ENCODE peak calls at places on chromosomes 4 and X, in five cellular contexts. One of them, this sample, is unnamed.

GRCh38 chrX:82218361-82218760 is 1016.5 kb downstream of the SH3BGRL start:
- DNase-seq in RPMI7951: peak
- DNase-seq in mesenchymal stem cell: peak
- DNase-seq in COR-L47: peak
- DNase-seq in breast epithelium: no peak
- DNase-seq in this sample: peak

GRCh38 chr4:188246488-188246887 is 107.2 kb downstream of the TRIML1 start:
- DNase-seq in RPMI7951: no peak
- DNase-seq in mesenchymal stem cell: no peak
- DNase-seq in COR-L47: no peak
- DNase-seq in breast epithelium: no peak
- DNase-seq in this sample: no peak

GRCh38 chrX:19748898-19749680 is 138.3 kb downstream of the SH3KBP1 start:
- DNase-seq in RPMI7951: no peak
- DNase-seq in mesenchymal stem cell: no peak
- DNase-seq in COR-L47: no peak
- DNase-seq in breast epithelium: no peak
- DNase-seq in this sample: no peak

GRCh38 chr4:10033191-10033881 is 12.0 kb upstream of the SLC2A9 start:
- DNase-seq in RPMI7951: peak
- DNase-seq in mesenchymal stem cell: peak
- DNase-seq in COR-L47: no peak
- DNase-seq in breast epithelium: no peak
- DNase-seq in this sample: peak

GRCh38 chr4:11451720-11452119 is 23.0 kb upstream of the HS3ST1 start:
- DNase-seq in RPMI7951: peak
- DNase-seq in mesenchymal stem cell: no peak
- DNase-seq in COR-L47: no peak
- DNase-seq in breast epithelium: no peak
- DNase-seq in this sample: no peak

GRCh38 chr4:173367285-173367684 is 3.5 kb upstream of the SAP30 start:
- DNase-seq in RPMI7951: peak
- DNase-seq in mesenchymal stem cell: no peak
- DNase-seq in COR-L47: no peak
- DNase-seq in breast epithelium: no peak
- DNase-seq in this sample: peak

GRCh38 chr4:81031389-81032173 is 1.1 kb downstream of the BMP3 start:
- DNase-seq in RPMI7951: no peak
- DNase-seq in mesenchymal stem cell: no peak
- DNase-seq in COR-L47: peak
- DNase-seq in breast epithelium: no peak
- DNase-seq in this sample: no peak

GRCh38 chr4:165905405-165906027 is 32.5 kb downstream of the TLL1 start:
- DNase-seq in RPMI7951: no peak
- DNase-seq in mesenchymal stem cell: no peak
- DNase-seq in COR-L47: no peak
- DNase-seq in breast epithelium: no peak
- DNase-seq in this sample: peak

GRCh38 chr4:75841641-75842520 is 60.4 kb downstream of the PPEF2 start:
- DNase-seq in RPMI7951: no peak
- DNase-seq in mesenchymal stem cell: peak
- DNase-seq in COR-L47: no peak
- DNase-seq in breast epithelium: no peak
- DNase-seq in this sample: no peak

GRCh38 chrX:9282325-9282724 is 182.5 kb upstream of the TBL1X start:
- DNase-seq in RPMI7951: no peak
- DNase-seq in mesenchymal stem cell: no peak
- DNase-seq in COR-L47: no peak
- DNase-seq in breast epithelium: no peak
- DNase-seq in this sample: no peak

GRCh38 chr4:40555176-40555900 is 74.3 kb downstream of the RBM47 start:
- DNase-seq in RPMI7951: no peak
- DNase-seq in mesenchymal stem cell: no peak
- DNase-seq in COR-L47: no peak
- DNase-seq in breast epithelium: no peak
- DNase-seq in this sample: no peak

GRCh38 chr4:100635899-100636298 is 118.1 kb upstream of the EMCN start:
- DNase-seq in RPMI7951: no peak
- DNase-seq in mesenchymal stem cell: no peak
- DNase-seq in COR-L47: no peak
- DNase-seq in breast epithelium: no peak
- DNase-seq in this sample: no peak

GRCh38 chr4:136634121-136634520 is 898.2 kb downstream of the PCDH18 start:
- DNase-seq in RPMI7951: no peak
- DNase-seq in mesenchymal stem cell: no peak
- DNase-seq in COR-L47: no peak
- DNase-seq in breast epithelium: no peak
- DNase-seq in this sample: no peak

GRCh38 chr4:183540498-183540953 is 35.7 kb downstream of the ING2 start:
- DNase-seq in RPMI7951: no peak
- DNase-seq in mesenchymal stem cell: no peak
- DNase-seq in COR-L47: no peak
- DNase-seq in breast epithelium: no peak
- DNase-seq in this sample: no peak

GRCh38 chr4:61517144-61517543 is 317.0 kb downstream of the ADGRL3 start:
- DNase-seq in RPMI7951: no peak
- DNase-seq in mesenchymal stem cell: peak
- DNase-seq in COR-L47: no peak
- DNase-seq in breast epithelium: no peak
- DNase-seq in this sample: no peak

GRCh38 chrX:2484721-2485459 is 15.9 kb downstream of the DHRSX start:
- DNase-seq in RPMI7951: no peak
- DNase-seq in mesenchymal stem cell: no peak
- DNase-seq in COR-L47: no peak
- DNase-seq in breast epithelium: no peak
- DNase-seq in this sample: no peak

GRCh38 chr4:112340048-112340447 is 42.9 kb downstream of the ALPK1 start:
- DNase-seq in RPMI7951: no peak
- DNase-seq in mesenchymal stem cell: no peak
- DNase-seq in COR-L47: no peak
- DNase-seq in breast epithelium: no peak
- DNase-seq in this sample: no peak

GRCh38 chr4:42965326-42965725 is 72.8 kb downstream of the GRXCR1 start:
- DNase-seq in RPMI7951: no peak
- DNase-seq in mesenchymal stem cell: no peak
- DNase-seq in COR-L47: peak
- DNase-seq in breast epithelium: no peak
- DNase-seq in this sample: no peak